ENCODE peak calls at places on chromosomes 7 and 10, in four cellular contexts. I is hepatocyte, J is A673, Y is lower lobe of right lung. A is an unnamed sample.

GRCh38 chr7:97697396-97697795 is 34.5 kb upstream of the TAC1 start:
- DNase-seq in I (no peak), J (no peak), Y (no peak), A (no peak)

GRCh38 chr10:109920011-109920410 is 3.3 kb downstream of the XPNPEP1 start:
- DNase-seq in I (no peak), J (no peak), Y (no peak), A (no peak)

GRCh38 chr10:104824378-104825006 is 183.4 kb downstream of the SORCS3 start:
- DNase-seq in I (peak; percentile 70), J (peak; percentile 48), Y (no peak), A (peak; percentile 66)

GRCh38 chr7:149099058-149099457 is 8.5 kb upstream of the ZNF786 start:
- DNase-seq in I (no peak), J (no peak), Y (no peak), A (no peak)

GRCh38 chr7:70647801-70648491 is 484.0 kb upstream of the GALNT17 start:
- DNase-seq in I (no peak), J (no peak), Y (no peak), A (no peak)

GRCh38 chr7:50749908-50750307 is 32.8 kb downstream of the GRB10 start:
- DNase-seq in I (no peak), J (no peak), Y (no peak), A (no peak)

GRCh38 chr10:31148955-31149354 is 117.3 kb upstream of the ZNF438 start:
- DNase-seq in I (no peak), J (peak; percentile 67), Y (no peak), A (peak; percentile 60)

GRCh38 chr7:24455813-24456525 is 117.3 kb upstream of the PALS2 start:
- DNase-seq in I (no peak), J (no peak), Y (no peak), A (no peak)

GRCh38 chr10:112275512-112276245 is 7.5 kb upstream of the TECTB start:
- DNase-seq in I (peak; percentile 32), J (no peak), Y (no peak), A (no peak)

GRCh38 chr10:63573068-63573697 is 52.0 kb downstream of the REEP3 start:
- DNase-seq in I (peak; percentile 19), J (peak; percentile 92), Y (no peak), A (no peak)

GRCh38 chr10:118032564-118032963 is 14.2 kb downstream of the RAB11FIP2 start:
- DNase-seq in I (no peak), J (no peak), Y (no peak), A (no peak)

GRCh38 chr10:1426786-1427185 is 310.5 kb downstream of the ADARB2 start:
- DNase-seq in I (no peak), J (no peak), Y (no peak), A (no peak)

GRCh38 chr10:37704566-37704965 is 152.8 kb downstream of the ZNF248 start:
- DNase-seq in I (no peak), J (no peak), Y (peak; percentile 36), A (no peak)

GRCh38 chr10:49254150-49254549 is 44.8 kb upstream of the C10orf71 start:
- DNase-seq in I (no peak), J (no peak), Y (no peak), A (no peak)

GRCh38 chr7:158110034-158110590 is 477.5 kb downstream of the PTPRN2 start:
- DNase-seq in I (no peak), J (no peak), Y (no peak), A (no peak)

GRCh38 chr7:80458822-80459725 is 52.8 kb downstream of the GNAT3 start:
- DNase-seq in I (no peak), J (no peak), Y (no peak), A (no peak)

GRCh38 chr10:60387531-60387930 is 2.1 kb downstream of the ANK3 start:
- DNase-seq in I (no peak), J (no peak), Y (no peak), A (no peak)

GRCh38 chr10:34739915-34740314 is 75.2 kb downstream of the PARD3 start:
- DNase-seq in I (peak; percentile 71), J (peak; percentile 90), Y (peak; percentile 50), A (peak; percentile 97)

GRCh38 chr10:75115137-75115536 is 3.7 kb downstream of the SAMD8 start:
- DNase-seq in I (no peak), J (no peak), Y (no peak), A (no peak)

GRCh38 chr10:122044713-122045112 is 55.8 kb downstream of the TACC2 start:
- DNase-seq in I (peak; percentile 74), J (no peak), Y (no peak), A (peak; percentile 38)

GRCh38 chr10:129728246-129728820 is 235.7 kb downstream of the EBF3 start:
- DNase-seq in I (no peak), J (no peak), Y (no peak), A (no peak)

GRCh38 chr7:41316410-41316809 is 386.5 kb downstream of the INHBA start:
- DNase-seq in I (peak; percentile 44), J (no peak), Y (no peak), A (no peak)

GRCh38 chr10:69848454-69848853 is 46.7 kb downstream of the COL13A1 start:
- DNase-seq in I (no peak), J (no peak), Y (no peak), A (no peak)

GRCh38 chr10:98713586-98713985 is 266.9 kb upstream of the HPS1 start:
- DNase-seq in I (no peak), J (no peak), Y (no peak), A (no peak)

GRCh38 chr7:2513702-2514101 is 5.9 kb upstream of the LFNG start:
- DNase-seq in I (no peak), J (no peak), Y (no peak), A (peak; percentile 53)

GRCh38 chr7:44401692-44402091 is 76.3 kb upstream of the CAMK2B start:
- DNase-seq in I (no peak), J (no peak), Y (no peak), A (no peak)

GRCh38 chr10:79347226-79347893 is at the start of gene PPIF:
- DNase-seq in I (peak; percentile 97), J (peak; percentile 95), Y (peak; percentile 97), A (peak; percentile 93)

GRCh38 chr7:22935269-22935668 is 78.7 kb downstream of the HYCC1 start:
- DNase-seq in I (peak; percentile 7), J (no peak), Y (no peak), A (no peak)

GRCh38 chr10:70123817-70124216 is 8.8 kb downstream of the AIFM2 start:
- DNase-seq in I (no peak), J (no peak), Y (no peak), A (no peak)

GRCh38 chr10:115157357-115157756 is 64.2 kb downstream of the ATRNL1 start:
- DNase-seq in I (no peak), J (no peak), Y (no peak), A (no peak)

GRCh38 chr10:71342850-71343773 is 24.1 kb downstream of the SLC29A3 start:
- DNase-seq in I (peak; percentile 66), J (no peak), Y (no peak), A (peak; percentile 44)

GRCh38 chr10:34936061-34936460 is 121.0 kb upstream of the PARD3 start:
- DNase-seq in I (no peak), J (no peak), Y (no peak), A (no peak)

GRCh38 chr10:133009218-133009954 is 67.0 kb upstream of the CFAP46 start:
- DNase-seq in I (peak; percentile 59), J (no peak), Y (peak; percentile 96), A (no peak)

GRCh38 chr10:62374862-62375710 is 917 bp downstream of the ZNF365 start:
- DNase-seq in I (no peak), J (peak; percentile 24), Y (no peak), A (no peak)

GRCh38 chr10:71268247-71268691 is 50.8 kb upstream of the SLC29A3 start:
- DNase-seq in I (peak; percentile 51), J (no peak), Y (no peak), A (peak; percentile 22)

GRCh38 chr10:74748632-74749031 is 77.8 kb upstream of the KAT6B start:
- DNase-seq in I (no peak), J (no peak), Y (no peak), A (no peak)

GRCh38 chr10:87761892-87762291 is 56.1 kb downstream of the ATAD1 start:
- DNase-seq in I (peak; percentile 48), J (peak; percentile 30), Y (no peak), A (peak; percentile 3)
- H3K36me3 ChIP-seq in I (no peaks in the 10 kb centered on the region), J (no peaks in the 10 kb centered on the region), Y (peaks cover 28% of the 10 kb centered on the region), A (no peaks in the 10 kb centered on the region)

GRCh38 chr10:123132576-123133477 is 2.9 kb upstream of the HMX3 start:
- DNase-seq in I (peak; percentile 91), J (peak; percentile 89), Y (peak; percentile 88), A (peak; percentile 26)

GRCh38 chr10:123134915-123135414 is 805 bp upstream of the HMX3 start:
- DNase-seq in I (no peak), J (no peak), Y (no peak), A (peak; percentile 23)

GRCh38 chr10:123134058-123134914 is 1.5 kb upstream of the HMX3 start:
- DNase-seq in I (no peak), J (no peak), Y (no peak), A (no peak)

GRCh38 chr10:123135415-123136141 is at the start of gene HMX3:
- DNase-seq in I (no peak), J (peak; percentile 81), Y (no peak), A (peak; percentile 7)

GRCh38 chr10:123133511-123133910 is 2.3 kb upstream of the HMX3 start:
- DNase-seq in I (no peak), J (no peak), Y (no peak), A (no peak)
- H3K4me1 ChIP-seq in I (peaks cover 16% of the 10 kb centered on the region), J (peaks cover 29% of the 10 kb centered on the region), Y (peaks cover 50% of the 10 kb centered on the region), A (no peaks in the 10 kb centered on the region)

DNA sequence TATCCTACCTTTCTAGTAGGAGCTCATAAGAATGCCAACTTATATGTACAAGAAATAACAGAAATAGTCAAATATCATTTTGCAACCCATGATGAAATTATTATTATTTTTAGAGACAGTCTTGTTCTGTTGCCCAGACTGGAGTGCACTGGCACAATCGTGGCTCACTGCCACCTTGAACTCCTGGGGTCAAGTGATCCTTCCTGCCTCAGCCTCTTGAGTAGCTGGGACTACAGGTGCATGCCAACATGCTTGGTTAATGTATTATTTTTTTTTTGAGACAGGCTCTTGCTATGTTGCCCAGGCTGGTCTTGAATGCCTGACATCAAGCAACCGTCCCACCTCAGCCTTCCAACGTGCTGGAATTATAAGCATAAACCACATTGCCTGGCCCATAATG is 44.8 kb downstream of the TNPO3 start:
- DNase-seq in I (no peak), J (no peak), Y (peak; percentile 71), A (no peak)
- H3K36me3 ChIP-seq in I (peaks cover 7% of the 10 kb centered on the region), J (peaks cover 30% of the 10 kb centered on the region), Y (peaks cover 40% of the 10 kb centered on the region), A (peaks cover 32% of the 10 kb centered on the region)

GRCh38 chr10:124654686-124655085 is 89.5 kb downstream of the FAM53B start:
- DNase-seq in I (no peak), J (no peak), Y (no peak), A (no peak)

GRCh38 chr10:124652200-124652599 is 92.0 kb downstream of the FAM53B start:
- DNase-seq in I (no peak), J (no peak), Y (no peak), A (no peak)

GRCh38 chr10:124653811-124654651 is 90.1 kb downstream of the FAM53B start:
- DNase-seq in I (no peak), J (no peak), Y (no peak), A (no peak)

GRCh38 chr10:124652701-124653100 is 91.5 kb downstream of the FAM53B start:
- DNase-seq in I (no peak), J (no peak), Y (no peak), A (no peak)

GRCh38 chr10:124653311-124653710 is 90.9 kb downstream of the FAM53B start:
- DNase-seq in I (no peak), J (no peak), Y (no peak), A (no peak)
- H3K4me1 ChIP-seq in I (peaks cover 6% of the 10 kb centered on the region), J (peaks cover 6% of the 10 kb centered on the region), Y (peaks cover 80% of the 10 kb centered on the region), A (peaks cover 38% of the 10 kb centered on the region)

GRCh38 chr7:128841171-128841690 is 11.0 kb downstream of the FLNC start:
- DNase-seq in I (no peak), J (no peak), Y (peak; percentile 46), A (no peak)
- H3K36me3 ChIP-seq in I (no peaks in the 10 kb centered on the region), J (no peaks in the 10 kb centered on the region), Y (no peaks in the 10 kb centered on the region), A (peaks cover 94% of the 10 kb centered on the region)